ENCODE peak calls at places on chromosomes 12 and 14, in five cellular contexts. K is fibroblast of pulmonary artery, O is ACHN, B is left cardiac atrium, H is fibroblast of the conjunctiva. D is an unnamed sample.

GRCh38 chr12:48618541-48618940 is 48.7 kb upstream of the LALBA start:
- DNase-seq in K (peak; percentile 83), O (peak; percentile 80), H (peak; percentile 51), B (peak; percentile 64), D (peak; percentile 52)

GRCh38 chr12:121033625-121034349 is 5.3 kb downstream of the OASL start:
- DNase-seq in O (peak; percentile 80), K (no peak), B (no peak), H (peak; percentile 38), D (no peak)

GRCh38 chr12:68595246-68595645 is 15.5 kb upstream of the RAP1B start:
- DNase-seq in H (no peak), K (no peak), O (no peak), B (no peak), D (no peak)

GRCh38 chr12:124917135-124917840 is 2.8 kb upstream of the UBC start:
- DNase-seq in O (peak; percentile 100), K (peak; percentile 100), H (peak; percentile 100), B (peak; percentile 98), D (peak; percentile 99)

GRCh38 chr12:19759229-19759628 is 319.9 kb downstream of the AEBP2 start:
- DNase-seq in B (no peak), K (peak; percentile 78), O (no peak), H (peak; percentile 24), D (no peak)

GRCh38 chr12:64457036-64457435 is 5.1 kb downstream of the TBK1 start:
- DNase-seq in B (no peak), O (no peak), H (no peak), K (peak; percentile 39), D (peak; percentile 55)

GRCh38 chr14:39055786-39056474 is 47.1 kb downstream of the SEC23A start:
- DNase-seq in K (no peak), B (no peak), H (no peak), O (no peak), D (peak; percentile 1)

GRCh38 chr12:72141381-72141780 is 130.8 kb upstream of the TRHDE start:
- DNase-seq in O (peak; percentile 39), K (peak; percentile 1), H (no peak), B (no peak), D (peak; percentile 1)

GRCh38 chr12:617304-617915 is 45.8 kb downstream of the NINJ2 start:
- DNase-seq in B (peak; percentile 55), K (peak; percentile 80), O (no peak), H (no peak), D (peak; percentile 83)

GRCh38 chr12:49587174-49587908 is 18.1 kb downstream of the FAM186B start:
- DNase-seq in O (no peak), H (no peak), K (no peak), B (no peak), D (no peak)

GRCh38 chr12:130354407-130354806 is 16.7 kb downstream of the PIWIL1 start:
- DNase-seq in B (no peak), K (no peak), H (no peak), O (no peak), D (no peak)

GRCh38 chr12:130385193-130385592 is 47.5 kb downstream of the PIWIL1 start:
- DNase-seq in B (no peak), O (no peak), K (no peak), H (no peak), D (no peak)

GRCh38 chr12:120468271-120468845 is 1.2 kb downstream of the SRSF9 start:
- DNase-seq in K (peak; percentile 70), B (peak; percentile 31), H (no peak), O (peak; percentile 77), D (no peak)

GRCh38 chr12:2682301-2683282 is 112.2 kb upstream of the FKBP4 start:
- DNase-seq in H (peak; percentile 16), O (peak; percentile 77), B (no peak), K (peak; percentile 42), D (no peak)

GRCh38 chr14:50520947-50521815 is 11.2 kb downstream of the MAP4K5 start:
- DNase-seq in H (peak; percentile 22), K (peak; percentile 62), B (peak; percentile 31), O (no peak), D (no peak)

GRCh38 chr12:81962126-81962856 is 203.1 kb upstream of the PPFIA2 start:
- DNase-seq in H (no peak), O (no peak), K (no peak), B (no peak), D (no peak)

GRCh38 chr12:96108321-96108720 is 72.9 kb upstream of the LTA4H start:
- DNase-seq in K (no peak), H (no peak), O (no peak), B (peak; percentile 72), D (peak; percentile 82)

GRCh38 chr12:55730447-55730820 is 1.6 kb upstream of the CD63 start:
- DNase-seq in B (no peak), O (no peak), K (no peak), H (no peak), D (no peak)

GRCh38 chr12:67651380-67651695 is 2.8 kb downstream of the DYRK2 start:
- DNase-seq in K (peak; percentile 60), O (peak; percentile 66), H (peak; percentile 49), B (no peak), D (no peak)

GRCh38 chr14:94918896-94919295 is 149.0 kb upstream of the GSC start:
- DNase-seq in O (no peak), B (no peak), K (no peak), H (no peak), D (no peak)

GRCh38 chr12:1629338-1630080 is 478 bp downstream of the WNT5B start:
- DNase-seq in H (no peak), O (no peak), B (peak; percentile 33), K (no peak), D (no peak)

GRCh38 chr14:95993768-95994592 is 45.2 kb upstream of the C14orf132 start:
- DNase-seq in H (peak; percentile 39), O (peak; percentile 32), K (peak; percentile 65), B (no peak), D (no peak)

GRCh38 chr12:100382327-100382726 is 25.5 kb downstream of the SLC17A8 start:
- DNase-seq in H (no peak), O (no peak), K (no peak), B (no peak), D (no peak)

GRCh38 chr14:90301580-90302181 is 30.1 kb downstream of the NRDE2 start:
- DNase-seq in B (no peak), K (peak; percentile 81), H (peak; percentile 68), O (peak; percentile 24), D (no peak)

GRCh38 chr14:59265808-59266207 is 77.3 kb downstream of the DAAM1 start:
- DNase-seq in H (no peak), B (no peak), O (no peak), K (no peak), D (no peak)

GRCh38 chr14:89294872-89295271 is 122.2 kb downstream of the FOXN3 start:
- DNase-seq in K (no peak), H (no peak), O (no peak), B (no peak), D (no peak)

GRCh38 chr14:56137842-56138241 is 19.6 kb downstream of the PELI2 start:
- DNase-seq in O (no peak), H (no peak), K (no peak), B (no peak), D (no peak)

GRCh38 chr14:68936476-68936875 is 42.6 kb downstream of the ACTN1 start:
- DNase-seq in K (no peak), B (peak; percentile 76), H (no peak), O (no peak), D (no peak)

GRCh38 chr14:103140316-103141109 is 17.3 kb downstream of the TNFAIP2 start:
- DNase-seq in K (no peak), O (peak; percentile 34), H (no peak), B (no peak), D (no peak)

GRCh38 chr14:100726467-100726811 is 253 bp upstream of the DLK1 start:
- DNase-seq in H (no peak), K (no peak), B (no peak), O (no peak), D (no peak)

GRCh38 chr12:107992870-107993451 is 136.1 kb upstream of the WSCD2 start:
- DNase-seq in O (peak; percentile 76), H (no peak), B (no peak), K (peak; percentile 38), D (peak; percentile 10)

GRCh38 chr14:24376448-24377070 is 8.6 kb downstream of the NFATC4 start:
- DNase-seq in B (no peak), O (no peak), H (no peak), K (no peak), D (no peak)

GRCh38 chr14:24329736-24330135 is 5.1 kb downstream of the ADCY4 start:
- DNase-seq in H (no peak), K (no peak), O (no peak), B (peak; percentile 60), D (peak; percentile 96)

GRCh38 chr14:99672506-99673327 is 11.4 kb upstream of the CYP46A1 start:
- DNase-seq in K (no peak), B (no peak), H (no peak), O (no peak), D (peak; percentile 65)